ENCODE peak calls at places on chromosome 1, in eight cellular contexts. One of them, this sample, is unnamed.

GRCh38 chr1:44270666-44271628 is 57.7 kb downstream of the DMAP1 start:
- DNase-seq in HFF-Myc: no peak
- DNase-seq in tibial artery: no peak
- DNase-seq in GM12878: no peak
- DNase-seq in stomach: no peak
- DNase-seq in cardiac fibroblast: no peak
- DNase-seq in Panc1: no peak
- DNase-seq in endodermal cell: no peak
- DNase-seq in this sample: no peak

GRCh38 chr1:108670131-108670773 is 9.4 kb upstream of the HENMT1 start:
- DNase-seq in stomach: no peak
- DNase-seq in endodermal cell: no peak
- DNase-seq in GM12878: no peak
- DNase-seq in HFF-Myc: no peak
- DNase-seq in tibial artery: no peak
- DNase-seq in cardiac fibroblast: no peak
- DNase-seq in Panc1: no peak
- DNase-seq in this sample: no peak

GRCh38 chr1:25861316-25862286 is 2.3 kb upstream of the AUNIP start:
- DNase-seq in endodermal cell: no peak
- DNase-seq in tibial artery: peak
- DNase-seq in GM12878: no peak
- DNase-seq in Panc1: no peak
- DNase-seq in stomach: no peak
- DNase-seq in cardiac fibroblast: no peak
- DNase-seq in HFF-Myc: no peak
- DNase-seq in this sample: no peak

GRCh38 chr1:110771245-110772022 is 96.7 kb upstream of the KCNA3 start:
- DNase-seq in tibial artery: no peak
- DNase-seq in endodermal cell: no peak
- DNase-seq in GM12878: no peak
- DNase-seq in stomach: no peak
- DNase-seq in cardiac fibroblast: no peak
- DNase-seq in HFF-Myc: no peak
- DNase-seq in Panc1: no peak
- DNase-seq in this sample: no peak

GRCh38 chr1:12113433-12114339 is 50.6 kb downstream of the TNFRSF8 start:
- DNase-seq in tibial artery: no peak
- DNase-seq in Panc1: no peak
- DNase-seq in stomach: no peak
- DNase-seq in HFF-Myc: no peak
- DNase-seq in cardiac fibroblast: peak
- DNase-seq in GM12878: no peak
- DNase-seq in endodermal cell: no peak
- DNase-seq in this sample: no peak

GRCh38 chr1:86100401-86100800 is 56.2 kb downstream of the COL24A1 start:
- DNase-seq in cardiac fibroblast: no peak
- DNase-seq in endodermal cell: no peak
- DNase-seq in GM12878: no peak
- DNase-seq in HFF-Myc: no peak
- DNase-seq in stomach: no peak
- DNase-seq in Panc1: no peak
- DNase-seq in tibial artery: no peak
- DNase-seq in this sample: no peak

GRCh38 chr1:184219414-184219813 is 167.4 kb upstream of the C1orf21 start:
- DNase-seq in stomach: no peak
- DNase-seq in tibial artery: no peak
- DNase-seq in GM12878: no peak
- DNase-seq in endodermal cell: no peak
- DNase-seq in cardiac fibroblast: no peak
- DNase-seq in HFF-Myc: no peak
- DNase-seq in Panc1: no peak
- DNase-seq in this sample: no peak

GRCh38 chr1:112172294-112172882 is 182.9 kb upstream of the KCND3 start:
- DNase-seq in tibial artery: peak
- DNase-seq in cardiac fibroblast: peak
- DNase-seq in GM12878: no peak
- DNase-seq in endodermal cell: peak
- DNase-seq in Panc1: no peak
- DNase-seq in HFF-Myc: peak
- DNase-seq in stomach: no peak
- DNase-seq in this sample: peak

GRCh38 chr1:199948587-199949280 is 78.8 kb upstream of the NR5A2 start:
- DNase-seq in cardiac fibroblast: peak
- DNase-seq in endodermal cell: no peak
- DNase-seq in HFF-Myc: peak
- DNase-seq in stomach: no peak
- DNase-seq in tibial artery: no peak
- DNase-seq in Panc1: no peak
- DNase-seq in GM12878: no peak
- DNase-seq in this sample: no peak

GRCh38 chr1:201042663-201043461 is 19.3 kb upstream of the KIF21B start:
- DNase-seq in endodermal cell: peak
- DNase-seq in tibial artery: peak
- DNase-seq in Panc1: peak
- DNase-seq in stomach: peak
- DNase-seq in GM12878: no peak
- DNase-seq in HFF-Myc: peak
- DNase-seq in cardiac fibroblast: peak
- DNase-seq in this sample: no peak

GRCh38 chr1:12138196-12139183 is 28.3 kb upstream of the TNFRSF1B start:
- DNase-seq in GM12878: no peak
- DNase-seq in stomach: no peak
- DNase-seq in cardiac fibroblast: no peak
- DNase-seq in tibial artery: no peak
- DNase-seq in endodermal cell: peak
- DNase-seq in HFF-Myc: peak
- DNase-seq in Panc1: no peak
- DNase-seq in this sample: no peak

GRCh38 chr1:228096416-228097332 is 6.5 kb downstream of the C1orf35 start:
- DNase-seq in HFF-Myc: no peak
- DNase-seq in endodermal cell: peak
- DNase-seq in cardiac fibroblast: no peak
- DNase-seq in GM12878: no peak
- DNase-seq in Panc1: no peak
- DNase-seq in tibial artery: peak
- DNase-seq in stomach: no peak
- DNase-seq in this sample: no peak

GRCh38 chr1:210373878-210374599 is 45.3 kb downstream of the HHAT start:
- DNase-seq in stomach: peak
- DNase-seq in Panc1: peak
- DNase-seq in HFF-Myc: peak
- DNase-seq in GM12878: peak
- DNase-seq in endodermal cell: peak
- DNase-seq in cardiac fibroblast: peak
- DNase-seq in tibial artery: no peak
- DNase-seq in this sample: peak

GRCh38 chr1:68600049-68600661 is 103.3 kb upstream of the DEPDC1 start:
- DNase-seq in cardiac fibroblast: peak
- DNase-seq in GM12878: no peak
- DNase-seq in stomach: no peak
- DNase-seq in endodermal cell: peak
- DNase-seq in tibial artery: no peak
- DNase-seq in HFF-Myc: no peak
- DNase-seq in Panc1: no peak
- DNase-seq in this sample: no peak

GRCh38 chr1:23522244-23523013 is 8.6 kb downstream of the E2F2 start:
- DNase-seq in HFF-Myc: no peak
- DNase-seq in cardiac fibroblast: no peak
- DNase-seq in stomach: no peak
- DNase-seq in Panc1: no peak
- DNase-seq in endodermal cell: no peak
- DNase-seq in GM12878: no peak
- DNase-seq in tibial artery: no peak
- DNase-seq in this sample: no peak

GRCh38 chr1:23524716-23525401 is 6.2 kb downstream of the E2F2 start:
- DNase-seq in HFF-Myc: no peak
- DNase-seq in Panc1: no peak
- DNase-seq in endodermal cell: no peak
- DNase-seq in tibial artery: no peak
- DNase-seq in cardiac fibroblast: no peak
- DNase-seq in stomach: peak
- DNase-seq in GM12878: no peak
- DNase-seq in this sample: no peak

GRCh38 chr1:23517581-23517980 is 13.5 kb downstream of the E2F2 start:
- DNase-seq in Panc1: no peak
- DNase-seq in endodermal cell: no peak
- DNase-seq in cardiac fibroblast: no peak
- DNase-seq in stomach: no peak
- DNase-seq in tibial artery: no peak
- DNase-seq in GM12878: no peak
- DNase-seq in HFF-Myc: no peak
- DNase-seq in this sample: no peak

GRCh38 chr1:23524163-23524562 is 6.9 kb downstream of the E2F2 start:
- DNase-seq in GM12878: no peak
- DNase-seq in endodermal cell: no peak
- DNase-seq in cardiac fibroblast: no peak
- DNase-seq in Panc1: no peak
- DNase-seq in HFF-Myc: no peak
- DNase-seq in stomach: no peak
- DNase-seq in tibial artery: no peak
- DNase-seq in this sample: no peak

GRCh38 chr1:23521588-23521987 is 9.4 kb downstream of the E2F2 start:
- DNase-seq in tibial artery: no peak
- DNase-seq in cardiac fibroblast: no peak
- DNase-seq in stomach: no peak
- DNase-seq in endodermal cell: peak
- DNase-seq in GM12878: no peak
- DNase-seq in Panc1: no peak
- DNase-seq in HFF-Myc: no peak
- DNase-seq in this sample: no peak
- TF ChIP-seq CTCF in tibial artery: no peak
- TF ChIP-seq CTCF in cardiac fibroblast: no peak
- TF ChIP-seq CTCF in stomach: no peak
- TF ChIP-seq CTCF in endodermal cell: no peak
- TF ChIP-seq CTCF in GM12878: no peak
- TF ChIP-seq CTCF in Panc1: no peak
- TF ChIP-seq CTCF in HFF-Myc: no peak
- TF ChIP-seq CTCF in this sample: no peak

DNA sequence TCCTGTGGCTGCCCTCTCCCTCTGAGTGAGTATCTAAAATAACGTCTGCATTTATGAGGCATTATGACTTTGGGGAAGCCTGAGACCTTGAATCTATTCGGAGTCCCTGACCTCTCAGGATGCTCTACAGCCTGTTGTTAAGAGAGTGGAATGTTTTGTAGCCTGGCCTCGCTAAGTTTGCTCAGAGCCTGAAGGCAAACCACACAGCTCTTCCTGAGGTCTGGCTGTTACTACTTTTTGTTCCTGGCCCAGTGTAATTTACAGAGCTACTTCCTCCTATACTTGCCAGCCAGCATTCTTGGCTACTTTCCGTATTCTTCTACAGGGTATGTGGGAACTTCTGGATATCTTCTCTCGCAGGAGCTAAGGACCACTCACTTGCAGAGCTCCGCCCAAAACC is 3.6 kb upstream of the ZMYM4 start:
- DNase-seq in HFF-Myc: peak
- DNase-seq in Panc1: no peak
- DNase-seq in stomach: peak
- DNase-seq in endodermal cell: no peak
- DNase-seq in cardiac fibroblast: peak
- DNase-seq in GM12878: no peak
- DNase-seq in tibial artery: no peak
- DNase-seq in this sample: no peak
- H3K4me3 ChIP-seq in HFF-Myc: no peak
- H3K4me3 ChIP-seq in Panc1: no peak
- H3K4me3 ChIP-seq in stomach: no peak
- H3K4me3 ChIP-seq in endodermal cell: no peak
- H3K4me3 ChIP-seq in cardiac fibroblast: no peak
- H3K4me3 ChIP-seq in GM12878: no peak
- H3K4me3 ChIP-seq in tibial artery: no peak
- H3K4me3 ChIP-seq in this sample: no peak

GRCh38 chr1:153336650-153337049 is 12.0 kb downstream of the PGLYRP4 start:
- DNase-seq in tibial artery: no peak
- DNase-seq in cardiac fibroblast: no peak
- DNase-seq in HFF-Myc: no peak
- DNase-seq in GM12878: no peak
- DNase-seq in stomach: no peak
- DNase-seq in endodermal cell: no peak
- DNase-seq in Panc1: no peak
- DNase-seq in this sample: no peak

GRCh38 chr1:153337980-153338853 is 10.4 kb downstream of the PGLYRP4 start:
- DNase-seq in cardiac fibroblast: no peak
- DNase-seq in tibial artery: no peak
- DNase-seq in GM12878: no peak
- DNase-seq in HFF-Myc: no peak
- DNase-seq in stomach: no peak
- DNase-seq in endodermal cell: no peak
- DNase-seq in Panc1: no peak
- DNase-seq in this sample: no peak

GRCh38 chr1:153339802-153340201 is 8.8 kb downstream of the PGLYRP4 start:
- DNase-seq in HFF-Myc: no peak
- DNase-seq in Panc1: no peak
- DNase-seq in cardiac fibroblast: no peak
- DNase-seq in endodermal cell: no peak
- DNase-seq in GM12878: no peak
- DNase-seq in tibial artery: no peak
- DNase-seq in stomach: no peak
- DNase-seq in this sample: no peak

GRCh38 chr1:153333902-153334301 is 14.7 kb downstream of the PGLYRP4 start:
- DNase-seq in Panc1: no peak
- DNase-seq in stomach: no peak
- DNase-seq in endodermal cell: no peak
- DNase-seq in HFF-Myc: no peak
- DNase-seq in cardiac fibroblast: no peak
- DNase-seq in tibial artery: no peak
- DNase-seq in GM12878: no peak
- DNase-seq in this sample: no peak
- TF ChIP-seq CTCF in Panc1: no peak
- TF ChIP-seq CTCF in stomach: no peak
- TF ChIP-seq CTCF in endodermal cell: no peak
- TF ChIP-seq CTCF in HFF-Myc: no peak
- TF ChIP-seq CTCF in cardiac fibroblast: no peak
- TF ChIP-seq CTCF in tibial artery: no peak
- TF ChIP-seq CTCF in GM12878: no peak
- TF ChIP-seq CTCF in this sample: no peak

DNA sequence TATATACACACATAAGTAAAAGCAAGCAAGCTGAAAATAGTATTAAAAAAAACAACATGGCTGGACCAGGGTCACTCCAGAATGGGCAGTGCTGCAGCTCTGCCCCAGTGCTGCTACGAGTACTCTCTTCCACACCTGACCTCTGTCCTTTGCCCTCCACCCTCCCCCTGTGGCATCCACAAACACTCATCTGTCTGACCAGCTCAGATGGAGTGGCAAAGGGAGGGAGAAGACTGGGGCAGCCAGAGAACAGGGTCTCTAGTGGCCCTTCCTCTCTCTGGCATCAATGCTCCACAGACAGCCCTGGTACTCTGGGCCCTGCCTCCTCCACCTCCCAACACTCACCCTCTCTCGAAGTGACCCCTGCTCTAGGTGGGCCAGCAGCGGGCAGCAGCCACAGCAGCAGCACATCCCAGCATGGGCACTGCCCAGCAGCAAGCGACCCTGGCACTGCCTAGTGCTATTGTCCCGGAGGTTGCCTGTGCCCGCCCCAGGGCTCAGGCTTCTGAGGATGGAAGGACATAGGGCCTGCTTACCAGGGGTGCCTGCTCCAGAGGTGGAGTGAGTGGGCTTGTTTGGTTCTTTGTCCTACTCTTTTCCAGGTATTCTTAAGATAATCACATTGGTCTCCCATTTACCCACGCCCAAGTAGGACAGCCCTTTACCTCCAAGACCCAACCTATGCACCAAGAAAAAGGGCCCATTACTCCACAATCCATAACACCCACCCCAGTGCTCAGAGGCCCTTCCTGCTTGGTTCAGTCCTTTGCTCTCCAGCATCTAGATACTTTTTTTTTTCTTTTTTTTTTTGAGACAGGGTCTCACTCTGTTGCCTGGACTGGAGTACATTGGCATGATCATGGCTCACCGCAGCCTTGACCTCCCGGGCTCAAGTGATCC is 6.2 kb downstream of the ARHGEF2 start:
- DNase-seq in GM12878: no peak
- DNase-seq in tibial artery: no peak
- DNase-seq in endodermal cell: no peak
- DNase-seq in Panc1: no peak
- DNase-seq in cardiac fibroblast: no peak
- DNase-seq in stomach: no peak
- DNase-seq in HFF-Myc: no peak
- DNase-seq in this sample: no peak
- H3K4me3 ChIP-seq in GM12878: peak
- H3K4me3 ChIP-seq in tibial artery: no peak
- H3K4me3 ChIP-seq in endodermal cell: no peak
- H3K4me3 ChIP-seq in Panc1: no peak
- H3K4me3 ChIP-seq in cardiac fibroblast: no peak
- H3K4me3 ChIP-seq in stomach: no peak
- H3K4me3 ChIP-seq in HFF-Myc: no peak
- H3K4me3 ChIP-seq in this sample: no peak

This sample was measured in AG09309.